ENCODE peak calls at places on chromosomes 6 and 20, in five cellular contexts. O, P, U, J and N are unnamed samples.

GRCh38 chr20:40331249-40331648 is 357.8 kb downstream of the MAFB start:
- DNase-seq in O (no peak), P (no peak), U (no peak), J (no peak), N (no peak)

GRCh38 chr6:43308101-43308989 is at the start of gene CRIP3:
- DNase-seq in O (peak), P (peak), U (peak), J (peak), N (peak)

GRCh38 chr6:43257746-43258145 is 14.5 kb downstream of the TTBK1 start:
- DNase-seq in O (no peak), P (no peak), U (no peak), J (no peak), N (no peak)

GRCh38 chr20:42113236-42113635 is 495.1 kb upstream of the CHD6 start:
- DNase-seq in O (no peak), P (no peak), U (no peak), J (no peak), N (no peak)

GRCh38 chr6:75934643-75935472 is 137.6 kb downstream of the IMPG1 start:
- DNase-seq in O (peak), P (peak), U (no peak), J (peak), N (no peak)

GRCh38 chr20:50794846-50795634 is at the start of gene BCAS4:
- DNase-seq in O (peak), P (peak), U (peak), J (peak), N (peak)

GRCh38 chr6:70124882-70125535 is 177.9 kb downstream of the COL9A1 start:
- DNase-seq in O (no peak), P (no peak), U (no peak), J (peak), N (no peak)

GRCh38 chr20:43559588-43559987 is 761 bp downstream of the SGK2 start:
- DNase-seq in O (no peak), P (no peak), U (no peak), J (no peak), N (no peak)

GRCh38 chr6:68967549-68968300 is 332.6 kb downstream of the ADGRB3 start:
- DNase-seq in O (peak), P (peak), U (peak), J (peak), N (peak)

GRCh38 chr20:17819395-17820093 is 119.8 kb downstream of the BANF2 start:
- DNase-seq in O (no peak), P (no peak), U (no peak), J (no peak), N (no peak)

GRCh38 chr6:166068768-166069167 is 98.9 kb downstream of the TBXT start:
- DNase-seq in O (no peak), P (no peak), U (no peak), J (no peak), N (no peak)

GRCh38 chr6:158259136-158259535 is 53.1 kb upstream of the TULP4 start:
- DNase-seq in O (no peak), P (no peak), U (no peak), J (no peak), N (no peak)

GRCh38 chr20:61345656-61346055 is 93.6 kb downstream of the CDH4 start:
- DNase-seq in O (no peak), P (no peak), U (no peak), J (no peak), N (no peak)

GRCh38 chr6:145206247-145206907 is 528.9 kb downstream of the EPM2A start:
- DNase-seq in O (no peak), P (no peak), U (no peak), J (no peak), N (no peak)

GRCh38 chr20:32762754-32763201 is 593 bp downstream of the DNMT3B start:
- DNase-seq in O (no peak), P (no peak), U (no peak), J (no peak), N (no peak)

GRCh38 chr6:19972221-19972620 is 135.1 kb downstream of the ID4 start:
- DNase-seq in O (no peak), P (no peak), U (no peak), J (no peak), N (no peak)

GRCh38 chr20:46308258-46309157 is at the start of gene CDH22:
- DNase-seq in O (peak), P (peak), U (no peak), J (no peak), N (no peak)

GRCh38 chr6:116801971-116802370 is 26.9 kb downstream of the GPRC6A start:
- DNase-seq in O (no peak), P (no peak), U (no peak), J (no peak), N (no peak)

GRCh38 chr6:111730835-111731234 is 125.2 kb upstream of the TRAF3IP2 start:
- DNase-seq in O (no peak), P (no peak), U (no peak), J (no peak), N (no peak)

GRCh38 chr20:12394786-12395185 is 477.1 kb downstream of the BTBD3 start:
- DNase-seq in O (no peak), P (peak), U (no peak), J (peak), N (no peak)

GRCh38 chr20:50898475-50898874 is 32.8 kb downstream of the ADNP start:
- DNase-seq in O (no peak), P (no peak), U (no peak), J (no peak), N (no peak)

GRCh38 chr6:115948751-115949150 is 111.9 kb downstream of the FRK start:
- DNase-seq in O (no peak), P (no peak), U (no peak), J (no peak), N (no peak)

GRCh38 chr6:484729-485111 is 93.2 kb downstream of the IRF4 start:
- DNase-seq in O (no peak), P (no peak), U (no peak), J (no peak), N (no peak)

GRCh38 chr20:38534756-38535155 is 46.2 kb upstream of the ADIG start:
- DNase-seq in O (no peak), P (no peak), U (no peak), J (no peak), N (no peak)

GRCh38 chr20:58647814-58648501 is 3.1 kb upstream of the STX16 start:
- DNase-seq in O (no peak), P (no peak), U (peak), J (no peak), N (no peak)

GRCh38 chr20:48238781-48239180 is 453.5 kb upstream of the SULF2 start:
- DNase-seq in O (no peak), P (no peak), U (no peak), J (no peak), N (no peak)

GRCh38 chr20:13158339-13158738 is 62.7 kb upstream of the ISM1 start:
- DNase-seq in O (no peak), P (no peak), U (no peak), J (no peak), N (no peak)

GRCh38 chr6:90025418-90026089 is 131.3 kb downstream of the GJA10 start:
- DNase-seq in O (no peak), P (no peak), U (no peak), J (peak), N (no peak)

GRCh38 chr6:136669299-136669699 is 119.1 kb upstream of the MAP7 start:
- DNase-seq in O (no peak), P (no peak), U (no peak), J (peak), N (no peak)

GRCh38 chr6:94559829-94560537 is 1017.4 kb upstream of the MANEA start:
- DNase-seq in O (no peak), P (no peak), U (no peak), J (no peak), N (no peak)

GRCh38 chr6:52733172-52733571 is 30.1 kb downstream of the GSTA2 start:
- DNase-seq in O (no peak), P (no peak), U (no peak), J (no peak), N (no peak)
- TF ChIP-seq CTCF in O (no peak), P (no peak), U (no peak), J (no peak), N (no peak)

DNA sequence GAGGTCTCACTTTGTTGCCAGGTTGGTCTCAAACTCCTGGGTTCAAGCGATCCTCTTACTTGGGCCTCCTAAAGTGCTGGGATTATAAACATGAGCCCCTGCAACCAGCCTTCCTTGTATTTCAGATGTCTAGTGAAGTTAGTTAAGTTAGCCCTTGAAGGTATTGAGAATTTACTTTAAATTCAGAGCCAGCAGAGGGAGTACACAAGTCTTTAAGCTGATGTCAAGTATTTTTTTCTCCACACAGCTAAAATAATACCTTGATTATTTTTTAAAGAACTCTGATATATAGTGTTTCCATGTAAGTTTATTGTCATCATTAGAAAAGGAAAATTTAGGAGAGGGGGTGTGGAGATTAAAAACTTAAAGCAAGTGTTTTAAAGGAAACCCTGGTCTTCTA is 9.8 kb downstream of the FOXO3 start:
- DNase-seq in O (no peak), P (peak), U (no peak), J (no peak), N (no peak)
- TF ChIP-seq CTCF in O (peak), P (peak), U (no peak), J (no peak), N (no peak)

GRCh38 chr6:141675957-141676356 is 456.8 kb upstream of the GJE1 start:
- DNase-seq in O (no peak), P (no peak), U (no peak), J (peak), N (no peak)
- TF ChIP-seq CTCF in O (no peak), P (no peak), U (no peak), J (peak), N (no peak)

DNA sequence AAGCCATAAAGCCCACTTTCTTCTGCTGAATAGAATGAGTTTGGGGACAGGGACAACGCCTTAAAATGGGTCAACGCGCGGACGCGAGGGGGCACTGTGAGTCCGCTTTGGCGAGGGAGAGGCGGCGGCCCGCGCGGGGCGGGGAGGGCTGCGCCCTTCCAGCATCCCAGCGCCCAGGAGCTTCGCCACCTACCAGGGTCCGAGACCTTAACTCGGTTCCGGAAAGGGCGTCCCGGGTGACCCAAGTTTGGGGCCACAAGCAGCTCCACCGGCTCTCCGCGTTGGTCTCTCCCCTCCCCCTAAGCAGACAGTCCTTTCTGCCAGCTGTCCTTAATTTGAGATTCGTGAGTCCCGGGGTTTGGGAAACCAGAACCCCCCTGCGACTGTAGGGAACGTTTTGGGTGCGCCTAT is 1.8 kb upstream of the SAMD5 start:
- DNase-seq in O (peak), P (peak), U (peak), J (peak), N (no peak)
- TF ChIP-seq CTCF in O (peak), P (peak), U (peak), J (peak), N (no peak)

GRCh38 chr6:129598244-129599187 is 111.5 kb downstream of the ARHGAP18 start:
- DNase-seq in O (peak), P (peak), U (no peak), J (peak), N (no peak)

GRCh38 chr6:129593233-129593564 is 116.8 kb downstream of the ARHGAP18 start:
- DNase-seq in O (no peak), P (no peak), U (no peak), J (no peak), N (no peak)

GRCh38 chr6:129601323-129601722 is 108.7 kb downstream of the ARHGAP18 start:
- DNase-seq in O (no peak), P (no peak), U (no peak), J (no peak), N (no peak)

GRCh38 chr6:129599467-129599866 is 110.5 kb downstream of the ARHGAP18 start:
- DNase-seq in O (no peak), P (peak), U (no peak), J (no peak), N (no peak)

DNA sequence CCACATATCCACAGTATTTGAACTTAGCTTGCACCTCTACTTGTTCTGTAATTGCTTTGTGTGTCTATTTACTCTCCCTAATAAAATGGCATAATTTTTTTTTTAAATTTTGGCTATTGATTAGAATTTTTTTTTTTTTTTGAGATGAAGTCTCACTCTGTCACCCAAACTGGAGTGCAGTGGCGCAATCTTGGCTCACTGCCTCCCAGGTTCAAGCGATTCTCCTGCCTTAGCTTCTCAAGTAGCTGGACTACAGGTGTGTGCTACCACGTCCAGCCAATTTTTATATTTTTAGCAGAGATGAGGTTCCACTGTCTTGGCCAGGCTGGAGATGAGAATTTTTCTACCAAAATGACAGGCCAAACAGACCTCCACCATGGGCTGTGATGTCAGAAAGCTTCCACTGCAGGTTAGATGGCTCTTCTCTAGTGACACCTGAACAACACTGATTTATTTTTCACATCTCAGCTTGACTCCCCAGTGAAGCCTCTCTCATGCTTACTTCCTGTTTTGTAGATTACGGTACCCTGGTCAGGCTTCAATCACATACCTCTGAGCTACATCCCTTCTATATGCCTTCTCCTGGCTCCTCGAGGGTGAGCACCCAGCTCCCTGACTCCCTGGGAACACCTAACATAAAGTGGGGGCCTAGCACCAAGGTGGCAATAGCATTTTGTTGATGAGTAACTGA is 112.8 kb downstream of the ARHGAP18 start:
- DNase-seq in O (peak), P (no peak), U (no peak), J (no peak), N (no peak)
- TF ChIP-seq CTCF in O (no peak), P (no peak), U (no peak), J (no peak), N (no peak)

GRCh38 chr6:102619585-102619984 is 1226.1 kb downstream of the GRIK2 start:
- DNase-seq in O (no peak), P (peak), U (no peak), J (peak), N (no peak)
- TF ChIP-seq CTCF in O (no peak), P (peak), U (no peak), J (peak), N (no peak)

GRCh38 chr6:124854338-124854922 is 107.8 kb upstream of the RNF217 start:
- DNase-seq in O (no peak), P (no peak), U (no peak), J (peak), N (no peak)
- TF ChIP-seq CTCF in O (no peak), P (peak), U (no peak), J (peak), N (no peak)

GRCh38 chr6:34071884-34072379 is 74.0 kb downstream of the GRM4 start:
- DNase-seq in O (no peak), P (no peak), U (no peak), J (no peak), N (no peak)

GRCh38 chr6:34073504-34073903 is 72.4 kb downstream of the GRM4 start:
- DNase-seq in O (no peak), P (no peak), U (no peak), J (no peak), N (no peak)

GRCh38 chr6:34074064-34074739 is 71.7 kb downstream of the GRM4 start:
- DNase-seq in O (no peak), P (peak), U (no peak), J (no peak), N (no peak)

GRCh38 chr6:34071111-34071883 is 74.6 kb downstream of the GRM4 start:
- DNase-seq in O (no peak), P (no peak), U (no peak), J (no peak), N (no peak)

GRCh38 chr6:34072727-34073126 is 73.2 kb downstream of the GRM4 start:
- DNase-seq in O (no peak), P (no peak), U (no peak), J (no peak), N (no peak)
- TF ChIP-seq CTCF in O (no peak), P (no peak), U (no peak), J (no peak), N (no peak)

GRCh38 chr20:54468082-54468481 is 7.3 kb upstream of the DOK5 start:
- DNase-seq in O (no peak), P (no peak), U (no peak), J (no peak), N (no peak)
- TF ChIP-seq CTCF in O (no peak), P (no peak), U (no peak), J (no peak), N (no peak)